ENCODE peak calls at places on chromosome 12, in four cellular contexts. T, Q, A and D are unnamed samples.

GRCh38 chr12:133105620-133106019 is 24.5 kb downstream of the ZNF891 start:
- DNase-seq in Q (no peak), A (no peak), T (peak), D (no peak)

GRCh38 chr12:101607894-101608293 is 13.1 kb downstream of the MYBPC1 start:
- DNase-seq in A (no peak), Q (no peak), T (no peak), D (no peak)

GRCh38 chr12:108482717-108483212 is 32.3 kb upstream of the FICD start:
- DNase-seq in T (no peak), Q (peak), A (peak), D (no peak)

GRCh38 chr12:12716151-12716844 is 870 bp upstream of the CDKN1B start:
- DNase-seq in T (peak), A (peak), Q (no peak), D (no peak)

GRCh38 chr12:11652351-11653040 is 3.0 kb downstream of the ETV6 start:
- DNase-seq in T (peak), A (peak), Q (no peak), D (peak)

GRCh38 chr12:3200032-3200617 is 122.9 kb downstream of the TSPAN9 start:
- DNase-seq in Q (no peak), T (peak), A (peak), D (no peak)

GRCh38 chr12:114499338-114499737 is 93.4 kb upstream of the TBX5 start:
- DNase-seq in A (peak), T (no peak), Q (no peak), D (no peak)

GRCh38 chr12:162467-163307 is 51.3 kb downstream of the SLC6A12 start:
- DNase-seq in Q (no peak), T (no peak), A (no peak), D (no peak)

GRCh38 chr12:23887055-23887835 is 62.2 kb downstream of the SOX5 start:
- DNase-seq in A (no peak), Q (peak), T (peak), D (no peak)

GRCh38 chr12:11568762-11569478 is 80.6 kb upstream of the ETV6 start:
- DNase-seq in T (no peak), Q (no peak), A (no peak), D (peak)

GRCh38 chr12:124525455-124525854 is 42.0 kb downstream of the NCOR2 start:
- DNase-seq in Q (no peak), A (no peak), T (no peak), D (no peak)

GRCh38 chr12:129911437-129912049 is 7.7 kb upstream of the TMEM132D start:
- DNase-seq in T (no peak), A (no peak), Q (peak), D (no peak)

GRCh38 chr12:118103231-118103600 is 595 bp downstream of the VSIG10 start:
- DNase-seq in A (peak), Q (no peak), T (peak), D (no peak)

GRCh38 chr12:111448831-111449790 is 43.4 kb downstream of the SH2B3 start:
- DNase-seq in T (peak), Q (no peak), A (no peak), D (no peak)

GRCh38 chr12:66048843-66049537 is 81.6 kb downstream of the LLPH start:
- DNase-seq in Q (no peak), T (no peak), A (peak), D (no peak)

GRCh38 chr12:31562594-31563328 is 28.2 kb downstream of the DENND5B start:
- DNase-seq in Q (no peak), A (no peak), T (no peak), D (no peak)

GRCh38 chr12:20030847-20031246 is 337.5 kb upstream of the PDE3A start:
- DNase-seq in A (peak), Q (no peak), T (peak), D (no peak)

GRCh38 chr12:2976581-2976996 is 17.4 kb downstream of the TEAD4 start:
- DNase-seq in A (no peak), Q (peak), T (no peak), D (no peak)

GRCh38 chr12:47742253-47742825 is 16.3 kb downstream of the RAPGEF3 start:
- DNase-seq in T (peak), A (no peak), Q (peak), D (no peak)

GRCh38 chr12:118633071-118633470 is 256.7 kb downstream of the SUDS3 start:
- DNase-seq in Q (no peak), T (no peak), A (no peak), D (no peak)

GRCh38 chr12:101172316-101172715 is 37.7 kb downstream of the SLC5A8 start:
- DNase-seq in A (peak), T (no peak), Q (peak), D (no peak)

GRCh38 chr12:82473111-82473754 is 114.9 kb downstream of the METTL25 start:
- DNase-seq in A (no peak), Q (no peak), T (no peak), D (no peak)

GRCh38 chr12:111759276-111759675 is 7.5 kb upstream of the ALDH2 start:
- DNase-seq in T (no peak), Q (no peak), A (no peak), D (no peak)

GRCh38 chr12:103858953-103859601 is 18.0 kb upstream of the NT5DC3 start:
- DNase-seq in Q (peak), T (peak), A (peak), D (no peak)

GRCh38 chr12:15428632-15429031 is 106.3 kb downstream of the PTPRO start:
- DNase-seq in Q (no peak), A (no peak), T (no peak), D (no peak)

GRCh38 chr12:74689071-74689655 is 151.5 kb downstream of the ATXN7L3B start:
- DNase-seq in A (peak), T (peak), Q (no peak), D (no peak)

GRCh38 chr12:91361864-91362263 is 179.2 kb upstream of the DCN start:
- DNase-seq in Q (peak), A (peak), T (peak), D (no peak)

GRCh38 chr12:68378859-68379628 is 46.9 kb upstream of the MDM1 start:
- DNase-seq in A (no peak), T (no peak), Q (no peak), D (no peak)

GRCh38 chr12:6469609-6470374 is 685 bp downstream of the VAMP1 start:
- DNase-seq in A (no peak), Q (no peak), T (no peak), D (no peak)

GRCh38 chr12:105523164-105524057 is 192.9 kb downstream of the C12orf75 start:
- DNase-seq in T (peak), A (peak), Q (no peak), D (no peak)
- TF ChIP-seq FOS in T (no peak), A (no peak), Q (no peak), D (no peak)

GRCh38 chr12:95473440-95473946 is 459 bp upstream of the METAP2 start:
- DNase-seq in Q (no peak), T (peak), A (peak), D (peak)
- TF ChIP-seq POLR2A in Q (no peak), T (no peak), A (no peak), D (no peak)

GRCh38 chr12:64109706-64110105 is 112.4 kb downstream of the KICS2 start:
- DNase-seq in A (peak), T (no peak), Q (no peak), D (no peak)
- TF ChIP-seq FOS in A (no peak), T (no peak), Q (no peak), D (no peak)

GRCh38 chr12:121466800-121467637 is 67.1 kb downstream of the RNF34 start:
- DNase-seq in A (peak), Q (peak), T (peak), D (peak)
- TF ChIP-seq POLR2A in A (peak), Q (peak), T (peak), D (peak)

GRCh38 chr12:63319936-63320633 is 169.1 kb upstream of the AVPR1A start:
- DNase-seq in Q (no peak), A (no peak), T (no peak), D (no peak)

GRCh38 chr12:63321373-63321772 is 170.4 kb upstream of the AVPR1A start:
- DNase-seq in Q (no peak), A (no peak), T (no peak), D (no peak)

GRCh38 chr12:63326260-63326659 is 175.3 kb upstream of the AVPR1A start:
- DNase-seq in A (no peak), Q (no peak), T (no peak), D (no peak)

GRCh38 chr12:63323942-63324341 is 172.9 kb upstream of the AVPR1A start:
- DNase-seq in Q (no peak), T (no peak), A (no peak), D (no peak)

GRCh38 chr12:63325757-63326156 is 174.8 kb upstream of the AVPR1A start:
- DNase-seq in Q (no peak), A (no peak), T (peak), D (no peak)
- TF ChIP-seq FOS in Q (no peak), A (no peak), T (no peak), D (no peak)

DNA sequence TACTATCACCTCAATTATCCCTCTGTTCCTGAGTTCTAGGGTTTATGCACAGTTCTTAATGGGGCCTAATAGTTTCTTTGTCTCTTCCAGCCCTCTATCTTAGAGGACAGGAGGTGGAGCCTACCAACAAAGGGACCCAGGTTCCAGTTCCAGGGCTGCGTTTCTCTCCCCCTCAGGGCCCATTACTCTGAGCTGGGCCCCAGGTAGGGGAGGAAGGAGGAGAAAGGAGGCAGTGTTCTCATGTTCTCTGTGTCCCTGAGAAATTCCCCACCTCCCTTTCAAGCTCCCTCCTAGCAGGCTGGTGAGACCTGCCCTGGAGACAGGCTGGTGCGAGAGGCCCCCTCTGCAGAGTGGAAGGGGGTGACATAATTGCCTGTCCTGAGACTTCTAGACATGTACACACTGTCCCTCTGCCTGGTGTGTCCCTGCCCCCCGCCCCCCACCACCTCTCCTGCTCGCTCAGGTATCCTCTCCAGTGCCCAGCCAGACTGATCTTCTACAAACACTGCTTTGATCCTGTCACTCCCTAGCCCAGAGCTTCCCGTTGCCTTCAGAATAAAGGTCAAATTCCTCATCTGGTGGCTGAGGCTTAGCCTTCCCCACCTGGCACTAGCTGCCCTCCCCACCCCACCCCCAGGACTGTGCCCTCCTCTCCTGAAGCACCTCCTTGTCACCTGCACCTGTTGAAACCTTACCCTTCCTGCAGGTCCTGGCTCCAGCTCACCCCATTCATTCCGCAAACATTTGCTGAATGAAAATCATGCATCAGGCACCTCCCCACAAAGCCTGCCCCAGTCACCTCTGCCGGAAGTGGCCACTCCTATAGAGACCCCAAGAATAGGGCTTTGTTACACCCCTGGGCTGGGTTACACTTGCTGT is 21.1 kb upstream of the KRT8 start:
- DNase-seq in Q (no peak), T (no peak), A (no peak), D (no peak)
- TF ChIP-seq POLR2A in Q (no peak), T (no peak), A (no peak), D (no peak)